ENCODE peak calls at places on chromosomes 4 and X, in nine cellular contexts. One of them, this sample, is unnamed.

GRCh38 chr4:158139086-158139485 is 33.7 kb downstream of the GASK1B start:
- DNase-seq in A549: peak; percentile 1
- DNase-seq in cardiac muscle cell: no peak
- DNase-seq in dorsolateral prefrontal cortex: no peak
- DNase-seq in CD8-positive, alpha-beta T cell: no peak
- DNase-seq in brain microvascular endothelial cell: no peak
- DNase-seq in GM20000: no peak
- DNase-seq in spleen: no peak
- DNase-seq in GM12878: no peak
- DNase-seq in this sample: no peak

GRCh38 chr4:124334119-124334518 is 378.4 kb downstream of the ANKRD50 start:
- DNase-seq in A549: peak; percentile 65
- DNase-seq in cardiac muscle cell: peak; percentile 68
- DNase-seq in dorsolateral prefrontal cortex: no peak
- DNase-seq in CD8-positive, alpha-beta T cell: no peak
- DNase-seq in brain microvascular endothelial cell: peak; percentile 83
- DNase-seq in GM20000: no peak
- DNase-seq in spleen: no peak
- DNase-seq in GM12878: no peak
- DNase-seq in this sample: no peak

GRCh38 chr4:161376275-161376674 is 787.5 kb downstream of the FSTL5 start:
- DNase-seq in A549: peak; percentile 19
- DNase-seq in cardiac muscle cell: no peak
- DNase-seq in dorsolateral prefrontal cortex: no peak
- DNase-seq in CD8-positive, alpha-beta T cell: no peak
- DNase-seq in brain microvascular endothelial cell: no peak
- DNase-seq in GM20000: no peak
- DNase-seq in spleen: no peak
- DNase-seq in GM12878: no peak
- DNase-seq in this sample: no peak

GRCh38 chrX:72027914-72028307 is 103.8 kb downstream of the RTL5 start:
- DNase-seq in A549: no peak
- DNase-seq in cardiac muscle cell: no peak
- DNase-seq in dorsolateral prefrontal cortex: no peak
- DNase-seq in CD8-positive, alpha-beta T cell: no peak
- DNase-seq in brain microvascular endothelial cell: no peak
- DNase-seq in GM20000: no peak
- DNase-seq in spleen: no peak
- DNase-seq in GM12878: no peak
- DNase-seq in this sample: no peak

GRCh38 chrX:47502591-47503222 is 19.7 kb upstream of the ZNF41 start:
- DNase-seq in A549: no peak
- DNase-seq in cardiac muscle cell: no peak
- DNase-seq in dorsolateral prefrontal cortex: no peak
- DNase-seq in CD8-positive, alpha-beta T cell: no peak
- DNase-seq in brain microvascular endothelial cell: no peak
- DNase-seq in GM20000: no peak
- DNase-seq in spleen: no peak
- DNase-seq in GM12878: no peak
- DNase-seq in this sample: no peak

GRCh38 chr4:187995322-187996207 is at the start of gene ZFP42:
- DNase-seq in A549: no peak
- DNase-seq in cardiac muscle cell: no peak
- DNase-seq in dorsolateral prefrontal cortex: no peak
- DNase-seq in CD8-positive, alpha-beta T cell: no peak
- DNase-seq in brain microvascular endothelial cell: no peak
- DNase-seq in GM20000: no peak
- DNase-seq in spleen: no peak
- DNase-seq in GM12878: no peak
- DNase-seq in this sample: no peak

GRCh38 chr4:2827071-2827873 is 16.4 kb upstream of the ADD1 start:
- DNase-seq in A549: no peak
- DNase-seq in cardiac muscle cell: no peak
- DNase-seq in dorsolateral prefrontal cortex: no peak
- DNase-seq in CD8-positive, alpha-beta T cell: no peak
- DNase-seq in brain microvascular endothelial cell: no peak
- DNase-seq in GM20000: no peak
- DNase-seq in spleen: peak; percentile 68
- DNase-seq in GM12878: no peak
- DNase-seq in this sample: no peak

GRCh38 chrX:38879631-38880220 is 78.5 kb downstream of the MID1IP1 start:
- DNase-seq in A549: no peak
- DNase-seq in cardiac muscle cell: no peak
- DNase-seq in dorsolateral prefrontal cortex: no peak
- DNase-seq in CD8-positive, alpha-beta T cell: no peak
- DNase-seq in brain microvascular endothelial cell: no peak
- DNase-seq in GM20000: peak; percentile 18
- DNase-seq in spleen: peak; percentile 78
- DNase-seq in GM12878: no peak
- DNase-seq in this sample: no peak

GRCh38 chrX:136048446-136048845 is 63.2 kb downstream of the SLC9A6 start:
- DNase-seq in A549: no peak
- DNase-seq in cardiac muscle cell: no peak
- DNase-seq in dorsolateral prefrontal cortex: no peak
- DNase-seq in CD8-positive, alpha-beta T cell: no peak
- DNase-seq in brain microvascular endothelial cell: no peak
- DNase-seq in GM20000: no peak
- DNase-seq in spleen: no peak
- DNase-seq in GM12878: no peak
- DNase-seq in this sample: no peak

GRCh38 chrX:121308276-121308805 is 260.9 kb downstream of the GLUD2 start:
- DNase-seq in A549: peak; percentile 31
- DNase-seq in cardiac muscle cell: peak; percentile 24
- DNase-seq in dorsolateral prefrontal cortex: peak; percentile 53
- DNase-seq in CD8-positive, alpha-beta T cell: peak; percentile 0
- DNase-seq in brain microvascular endothelial cell: peak; percentile 59
- DNase-seq in GM20000: peak; percentile 28
- DNase-seq in spleen: no peak
- DNase-seq in GM12878: peak; percentile 68
- DNase-seq in this sample: peak; percentile 20

GRCh38 chrX:48531359-48531954 is 8.1 kb upstream of the TBC1D25 start:
- DNase-seq in A549: peak; percentile 70
- DNase-seq in cardiac muscle cell: no peak
- DNase-seq in dorsolateral prefrontal cortex: no peak
- DNase-seq in CD8-positive, alpha-beta T cell: no peak
- DNase-seq in brain microvascular endothelial cell: peak; percentile 56
- DNase-seq in GM20000: no peak
- DNase-seq in spleen: no peak
- DNase-seq in GM12878: no peak
- DNase-seq in this sample: no peak

GRCh38 chr4:141047228-141047884 is 85.9 kb downstream of the RNF150 start:
- DNase-seq in A549: no peak
- DNase-seq in cardiac muscle cell: peak; percentile 63
- DNase-seq in dorsolateral prefrontal cortex: no peak
- DNase-seq in CD8-positive, alpha-beta T cell: no peak
- DNase-seq in brain microvascular endothelial cell: peak; percentile 74
- DNase-seq in GM20000: no peak
- DNase-seq in spleen: no peak
- DNase-seq in GM12878: no peak
- DNase-seq in this sample: no peak

GRCh38 chr4:78938474-78938867 is 767 bp downstream of the PAQR3 start:
- DNase-seq in A549: no peak
- DNase-seq in cardiac muscle cell: no peak
- DNase-seq in dorsolateral prefrontal cortex: no peak
- DNase-seq in CD8-positive, alpha-beta T cell: no peak
- DNase-seq in brain microvascular endothelial cell: no peak
- DNase-seq in GM20000: no peak
- DNase-seq in spleen: no peak
- DNase-seq in GM12878: no peak
- DNase-seq in this sample: no peak

GRCh38 chr4:52864816-52865215 is 2.7 kb downstream of the RASL11B start:
- DNase-seq in A549: no peak
- DNase-seq in cardiac muscle cell: no peak
- DNase-seq in dorsolateral prefrontal cortex: no peak
- DNase-seq in CD8-positive, alpha-beta T cell: no peak
- DNase-seq in brain microvascular endothelial cell: peak; percentile 20
- DNase-seq in GM20000: no peak
- DNase-seq in spleen: no peak
- DNase-seq in GM12878: no peak
- DNase-seq in this sample: no peak

GRCh38 chr4:25862411-25863346 is at the start of gene SEL1L3:
- DNase-seq in A549: peak; percentile 2
- DNase-seq in cardiac muscle cell: peak; percentile 56
- DNase-seq in dorsolateral prefrontal cortex: no peak
- DNase-seq in CD8-positive, alpha-beta T cell: peak; percentile 34
- DNase-seq in brain microvascular endothelial cell: no peak
- DNase-seq in GM20000: peak; percentile 92
- DNase-seq in spleen: peak; percentile 93
- DNase-seq in GM12878: no peak
- DNase-seq in this sample: peak; percentile 86

GRCh38 chr4:42172921-42173320 is 20.5 kb upstream of the BEND4 start:
- DNase-seq in A549: no peak
- DNase-seq in cardiac muscle cell: no peak
- DNase-seq in dorsolateral prefrontal cortex: no peak
- DNase-seq in CD8-positive, alpha-beta T cell: no peak
- DNase-seq in brain microvascular endothelial cell: no peak
- DNase-seq in GM20000: no peak
- DNase-seq in spleen: no peak
- DNase-seq in GM12878: no peak
- DNase-seq in this sample: no peak

GRCh38 chr4:186820371-186820990 is 96.8 kb upstream of the FAT1 start:
- DNase-seq in A549: no peak
- DNase-seq in cardiac muscle cell: peak; percentile 49
- DNase-seq in dorsolateral prefrontal cortex: no peak
- DNase-seq in CD8-positive, alpha-beta T cell: no peak
- DNase-seq in brain microvascular endothelial cell: peak; percentile 77
- DNase-seq in GM20000: no peak
- DNase-seq in spleen: no peak
- DNase-seq in GM12878: no peak
- DNase-seq in this sample: no peak

GRCh38 chr4:70948665-70949284 is 44.7 kb upstream of the DCK start:
- DNase-seq in A549: no peak
- DNase-seq in cardiac muscle cell: no peak
- DNase-seq in dorsolateral prefrontal cortex: no peak
- DNase-seq in CD8-positive, alpha-beta T cell: no peak
- DNase-seq in brain microvascular endothelial cell: no peak
- DNase-seq in GM20000: no peak
- DNase-seq in spleen: no peak
- DNase-seq in GM12878: no peak
- DNase-seq in this sample: peak; percentile 37
- TF ChIP-seq CTCF in A549: no peak
- TF ChIP-seq CTCF in cardiac muscle cell: no peak
- TF ChIP-seq CTCF in dorsolateral prefrontal cortex: no peak
- TF ChIP-seq CTCF in CD8-positive, alpha-beta T cell: no peak
- TF ChIP-seq CTCF in brain microvascular endothelial cell: no peak
- TF ChIP-seq CTCF in GM20000: peak; percentile 6
- TF ChIP-seq CTCF in spleen: no peak
- TF ChIP-seq CTCF in GM12878: peak; percentile 32
- TF ChIP-seq CTCF in this sample: peak; percentile 43

DNA sequence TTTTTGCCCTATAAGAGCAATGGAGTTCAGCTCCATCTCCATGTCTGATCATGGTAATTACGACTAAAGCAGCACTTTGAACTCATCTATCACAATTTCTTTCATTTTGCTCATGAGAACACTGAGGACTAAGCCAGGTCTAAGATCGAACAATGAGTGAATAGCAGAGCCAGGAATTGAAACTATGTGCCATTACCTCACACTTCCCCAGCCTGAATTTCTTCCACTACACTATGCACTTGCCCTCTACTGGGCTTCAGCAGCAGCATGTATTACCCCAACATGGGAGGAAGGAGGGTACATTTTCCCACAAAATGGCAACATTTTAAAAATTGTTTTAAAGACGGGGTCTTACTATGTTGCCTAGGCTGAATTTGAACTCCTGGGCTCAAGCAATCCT is 274.7 kb upstream of the FGF13 start:
- DNase-seq in A549: no peak
- DNase-seq in cardiac muscle cell: no peak
- DNase-seq in dorsolateral prefrontal cortex: no peak
- DNase-seq in CD8-positive, alpha-beta T cell: no peak
- DNase-seq in brain microvascular endothelial cell: no peak
- DNase-seq in GM20000: no peak
- DNase-seq in spleen: no peak
- DNase-seq in GM12878: no peak
- DNase-seq in this sample: no peak
- TF ChIP-seq CTCF in A549: no peak
- TF ChIP-seq CTCF in cardiac muscle cell: no peak
- TF ChIP-seq CTCF in dorsolateral prefrontal cortex: no peak
- TF ChIP-seq CTCF in CD8-positive, alpha-beta T cell: no peak
- TF ChIP-seq CTCF in brain microvascular endothelial cell: no peak
- TF ChIP-seq CTCF in GM20000: no peak
- TF ChIP-seq CTCF in spleen: no peak
- TF ChIP-seq CTCF in GM12878: no peak
- TF ChIP-seq CTCF in this sample: no peak

GRCh38 chr4:100034265-100034664 is 84.2 kb upstream of the H2AZ1 start:
- DNase-seq in A549: no peak
- DNase-seq in cardiac muscle cell: no peak
- DNase-seq in dorsolateral prefrontal cortex: no peak
- DNase-seq in CD8-positive, alpha-beta T cell: no peak
- DNase-seq in brain microvascular endothelial cell: no peak
- DNase-seq in GM20000: no peak
- DNase-seq in spleen: no peak
- DNase-seq in GM12878: no peak
- DNase-seq in this sample: no peak
- TF ChIP-seq CTCF in A549: no peak
- TF ChIP-seq CTCF in cardiac muscle cell: no peak
- TF ChIP-seq CTCF in dorsolateral prefrontal cortex: no peak
- TF ChIP-seq CTCF in CD8-positive, alpha-beta T cell: no peak
- TF ChIP-seq CTCF in brain microvascular endothelial cell: no peak
- TF ChIP-seq CTCF in GM20000: no peak
- TF ChIP-seq CTCF in spleen: no peak
- TF ChIP-seq CTCF in GM12878: no peak
- TF ChIP-seq CTCF in this sample: no peak

DNA sequence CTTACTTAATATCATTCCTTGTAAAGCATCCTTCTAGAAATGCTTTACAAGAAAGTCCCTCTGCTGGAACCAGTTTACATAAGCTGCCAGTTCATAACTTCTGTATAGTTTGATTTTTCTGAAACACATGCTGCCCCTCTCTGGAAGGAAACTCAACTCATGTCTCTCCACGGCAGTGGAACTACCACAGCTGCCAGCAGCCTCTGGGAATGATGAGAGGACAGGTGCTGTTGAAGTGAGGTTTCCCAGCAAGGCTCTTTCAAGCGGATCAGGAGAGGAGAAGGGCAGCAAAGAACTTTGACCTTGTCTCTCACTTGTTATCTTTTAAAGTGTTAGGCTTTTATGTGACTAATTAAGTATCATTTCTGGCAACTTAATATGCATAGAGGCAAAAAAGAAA is 7.3 kb downstream of the GRPR start:
- DNase-seq in A549: no peak
- DNase-seq in cardiac muscle cell: no peak
- DNase-seq in dorsolateral prefrontal cortex: no peak
- DNase-seq in CD8-positive, alpha-beta T cell: no peak
- DNase-seq in brain microvascular endothelial cell: no peak
- DNase-seq in GM20000: no peak
- DNase-seq in spleen: no peak
- DNase-seq in GM12878: no peak
- DNase-seq in this sample: no peak
- TF ChIP-seq CTCF in A549: no peak
- TF ChIP-seq CTCF in cardiac muscle cell: no peak
- TF ChIP-seq CTCF in dorsolateral prefrontal cortex: no peak
- TF ChIP-seq CTCF in CD8-positive, alpha-beta T cell: no peak
- TF ChIP-seq CTCF in brain microvascular endothelial cell: no peak
- TF ChIP-seq CTCF in GM20000: no peak
- TF ChIP-seq CTCF in spleen: no peak
- TF ChIP-seq CTCF in GM12878: no peak
- TF ChIP-seq CTCF in this sample: no peak